ENCODE peak calls at places on chromosomes 12 and 14, in eight cellular contexts. R, N, W, T, K, S, X and C are unnamed samples.
A peak's percentile ranks its signal among the peaks of the same experiment; 100 is the strongest.

GRCh38 chr12:106119301-106119700 is 19.5 kb downstream of the NUAK1 start:
- DNase-seq in R (no peak), N (no peak), W (no peak), T (no peak), K (no peak), S (no peak), X (no peak), C (no peak)

GRCh38 chr12:95908573-95908972 is 33.8 kb downstream of the CCDC38 start:
- DNase-seq in R (no peak), N (no peak), W (no peak), T (no peak), K (no peak), S (no peak), X (peak; percentile 58), C (no peak)

GRCh38 chr12:110403146-110403974 is at the start of gene ANAPC7:
- DNase-seq in R (peak; percentile 90), N (peak; percentile 95), W (peak; percentile 97), T (peak; percentile 89), K (peak; percentile 59), S (peak; percentile 61), X (peak; percentile 94), C (peak; percentile 90)

GRCh38 chr12:117972341-117972740 is 3.6 kb upstream of the KSR2 start:
- DNase-seq in R (peak; percentile 29), N (no peak), W (no peak), T (no peak), K (no peak), S (no peak), X (no peak), C (no peak)

GRCh38 chr12:4027412-4027811 is 154.2 kb upstream of the PARP11 start:
- DNase-seq in R (peak; percentile 59), N (no peak), W (no peak), T (no peak), K (no peak), S (no peak), X (no peak), C (no peak)

GRCh38 chr12:128068211-128068610 is 198.8 kb upstream of the TMEM132C start:
- DNase-seq in R (no peak), N (no peak), W (no peak), T (no peak), K (no peak), S (no peak), X (no peak), C (no peak)

GRCh38 chr12:17918013-17918412 is 172.0 kb downstream of the RERGL start:
- DNase-seq in R (no peak), N (no peak), W (no peak), T (no peak), K (no peak), S (no peak), X (no peak), C (no peak)

GRCh38 chr12:63764481-63764880 is 15.2 kb upstream of the RXYLT1 start:
- DNase-seq in R (no peak), N (no peak), W (no peak), T (no peak), K (no peak), S (no peak), X (no peak), C (no peak)

GRCh38 chr14:99395904-99396530 is 84.6 kb downstream of the SETD3 start:
- DNase-seq in R (no peak), N (no peak), W (no peak), T (no peak), K (no peak), S (no peak), X (peak; percentile 50), C (no peak)

GRCh38 chr14:99309220-99309766 is 37.3 kb upstream of the BCL11B start:
- DNase-seq in R (no peak), N (no peak), W (peak; percentile 39), T (no peak), K (no peak), S (no peak), X (no peak), C (no peak)

GRCh38 chr12:117441751-117442150 is 80.3 kb upstream of the NOS1 start:
- DNase-seq in R (no peak), N (no peak), W (no peak), T (no peak), K (no peak), S (no peak), X (no peak), C (no peak)

GRCh38 chr12:124721501-124722154 is 142.0 kb downstream of the SCARB1 start:
- DNase-seq in R (no peak), N (no peak), W (no peak), T (no peak), K (no peak), S (no peak), X (no peak), C (no peak)

GRCh38 chr12:124453419-124454351 is 113.7 kb downstream of the NCOR2 start:
- DNase-seq in R (peak; percentile 56), N (peak; percentile 74), W (peak; percentile 96), T (peak; percentile 74), K (no peak), S (peak; percentile 74), X (peak; percentile 65), C (no peak)

GRCh38 chr12:111434680-111435338 is 29.1 kb downstream of the SH2B3 start:
- DNase-seq in R (peak; percentile 45), N (peak; percentile 72), W (no peak), T (no peak), K (no peak), S (peak; percentile 66), X (peak; percentile 63), C (no peak)

GRCh38 chr14:51490205-51490604 is 161.5 kb upstream of the FRMD6 start:
- DNase-seq in R (no peak), N (no peak), W (no peak), T (no peak), K (no peak), S (no peak), X (peak; percentile 18), C (no peak)

GRCh38 chr12:1972856-1973317 is 31.4 kb downstream of the DCP1B start:
- DNase-seq in R (no peak), N (no peak), W (peak; percentile 85), T (no peak), K (no peak), S (no peak), X (peak; percentile 75), C (no peak)

GRCh38 chr14:65251213-65251612 is 148.9 kb upstream of the MAX start:
- DNase-seq in R (no peak), N (no peak), W (no peak), T (no peak), K (no peak), S (no peak), X (peak; percentile 95), C (no peak)

GRCh38 chr14:33259764-33260163 is 321.1 kb downstream of the NPAS3 start:
- DNase-seq in R (no peak), N (no peak), W (no peak), T (no peak), K (no peak), S (no peak), X (no peak), C (no peak)

GRCh38 chr12:121467638-121468403 is 67.9 kb downstream of the RNF34 start:
- DNase-seq in R (no peak), N (no peak), W (peak; percentile 87), T (peak; percentile 41), K (no peak), S (no peak), X (peak; percentile 22), C (no peak)

GRCh38 chr12:107287436-107288413 is 194.4 kb upstream of the CRY1 start:
- DNase-seq in R (no peak), N (no peak), W (no peak), T (no peak), K (no peak), S (no peak), X (no peak), C (no peak)

GRCh38 chr12:116164976-116165425 is 112.5 kb downstream of the MED13L start:
- DNase-seq in R (no peak), N (no peak), W (no peak), T (no peak), K (peak; percentile 45), S (no peak), X (peak; percentile 56), C (no peak)
- H3K4me1 ChIP-seq in R (peaks cover 12% of the 10 kb centered on the region), N (no peaks in the 10 kb centered on the region), W (peaks cover 15% of the 10 kb centered on the region), T (peaks cover 11% of the 10 kb centered on the region), K (peaks cover 31% of the 10 kb centered on the region), S (peaks cover 3% of the 10 kb centered on the region), X (peaks cover 11% of the 10 kb centered on the region), C (peaks cover 21% of the 10 kb centered on the region)

GRCh38 chr14:94029250-94029649 is 3.1 kb downstream of the OTUB2 start:
- DNase-seq in R (peak; percentile 35), N (no peak), W (no peak), T (no peak), K (no peak), S (no peak), X (no peak), C (no peak)

GRCh38 chr14:94029671-94030203 is 3.6 kb downstream of the OTUB2 start:
- DNase-seq in R (no peak), N (no peak), W (no peak), T (no peak), K (no peak), S (no peak), X (no peak), C (no peak)

GRCh38 chr14:94026886-94027469 is 838 bp downstream of the OTUB2 start:
- DNase-seq in R (no peak), N (no peak), W (no peak), T (no peak), K (no peak), S (no peak), X (no peak), C (no peak)

GRCh38 chr14:94027566-94028449 is 1.7 kb downstream of the OTUB2 start:
- DNase-seq in R (peak; percentile 28), N (no peak), W (no peak), T (no peak), K (peak; percentile 53), S (no peak), X (no peak), C (no peak)

GRCh38 chr14:94028450-94028826 is 2.3 kb downstream of the OTUB2 start:
- DNase-seq in R (peak; percentile 24), N (no peak), W (no peak), T (no peak), K (peak; percentile 45), S (no peak), X (no peak), C (no peak)
- H3K27ac ChIP-seq in R (no peak overlapping the region), N (no peak overlapping the region), W (no peak overlapping the region), T (no peak overlapping the region), K (no peak overlapping the region), S (no peak overlapping the region), X (no peak overlapping the region), C (peak overlapping the region; percentile 9)

GRCh38 chr14:103695331-103696026 is 19.8 kb downstream of the XRCC3 start:
- DNase-seq in R (no peak), N (no peak), W (peak; percentile 65), T (no peak), K (no peak), S (no peak), X (no peak), C (no peak)
- H3K4me1 ChIP-seq in R (no peaks in the 10 kb centered on the region), N (peaks cover 97% of the 10 kb centered on the region), W (no peaks in the 10 kb centered on the region), T (peaks cover 20% of the 10 kb centered on the region), K (peaks cover 27% of the 10 kb centered on the region), S (no peaks in the 10 kb centered on the region), X (peaks cover 19% of the 10 kb centered on the region), C (peaks cover 17% of the 10 kb centered on the region)

GRCh38 chr12:84912191-84913142 is at the start of gene SLC6A15:
- DNase-seq in R (peak; percentile 3), N (no peak), W (peak; percentile 82), T (no peak), K (no peak), S (peak; percentile 79), X (peak; percentile 93), C (peak; percentile 90)

GRCh38 chr12:84910549-84911241 is 1.9 kb downstream of the SLC6A15 start:
- DNase-seq in R (no peak), N (no peak), W (no peak), T (no peak), K (no peak), S (no peak), X (peak; percentile 59), C (no peak)

GRCh38 chr12:84911331-84912190 is 1.0 kb downstream of the SLC6A15 start:
- DNase-seq in R (peak; percentile 12), N (no peak), W (peak; percentile 77), T (no peak), K (no peak), S (peak; percentile 48), X (peak; percentile 90), C (peak; percentile 77)

GRCh38 chr12:84913151-84913550 is 552 bp upstream of the SLC6A15 start:
- DNase-seq in R (no peak), N (no peak), W (no peak), T (no peak), K (no peak), S (no peak), X (peak; percentile 60), C (no peak)
- H3K27ac ChIP-seq in R (no peak overlapping the region), N (no peak overlapping the region), W (no peak overlapping the region), T (no peak overlapping the region), K (peak overlapping the region; percentile 73), S (no peak overlapping the region), X (no peak overlapping the region), C (peak overlapping the region; percentile 82)